ENCODE peak calls at places on chromosome 4, in eight cellular contexts. N is cardiac muscle cell; A is naive thymus-derived CD4-positive, alpha-beta T cell; J is upper lobe of right lung; G is mammary epithelial cell; X is fibroblast of lung; F is lower lobe of right lung; B is psoas muscle. E is an unnamed sample.

GRCh38 chr4:40731792-40732245 is 17.9 kb upstream of the NSUN7 start:
- DNase-seq in G (no peak), J (peak; percentile 68), N (peak; percentile 13), A (no peak), B (no peak), F (peak; percentile 59), X (no peak), E (peak; percentile 63)

GRCh38 chr4:147201016-147201415 is 255.4 kb upstream of the TTC29 start:
- DNase-seq in F (no peak), X (peak; percentile 6), N (no peak), B (no peak), G (no peak), J (no peak), A (no peak), E (no peak)

GRCh38 chr4:4200624-4201023 is 26.1 kb downstream of the OTOP1 start:
- DNase-seq in N (peak; percentile 3), F (no peak), G (no peak), J (no peak), B (no peak), A (no peak), X (no peak), E (no peak)

GRCh38 chr4:54654753-54655152 is 3.0 kb upstream of the KIT start:
- DNase-seq in N (no peak), G (no peak), F (no peak), A (no peak), J (no peak), B (no peak), X (no peak), E (no peak)

GRCh38 chr4:1731180-1731579 is 9.9 kb downstream of the TACC3 start:
- DNase-seq in J (no peak), A (no peak), F (no peak), B (no peak), G (peak; percentile 75), N (no peak), X (peak; percentile 77), E (peak; percentile 36)

GRCh38 chr4:141772838-141773237 is 136.5 kb downstream of the IL15 start:
- DNase-seq in X (no peak), N (no peak), J (no peak), A (no peak), B (no peak), F (no peak), G (no peak), E (no peak)

GRCh38 chr4:47068986-47069385 is 37.6 kb downstream of the GABRB1 start:
- DNase-seq in B (no peak), J (no peak), A (no peak), F (no peak), N (peak; percentile 23), X (peak; percentile 86), G (no peak), E (no peak)

GRCh38 chr4:88610771-88611170 is 18.5 kb downstream of the HERC3 start:
- DNase-seq in G (no peak), X (peak; percentile 90), F (no peak), A (no peak), B (peak; percentile 89), N (peak; percentile 47), J (no peak), E (peak; percentile 62)

GRCh38 chr4:1357356-1358248 is 10.6 kb downstream of the UVSSA start:
- DNase-seq in F (no peak), A (no peak), X (no peak), J (no peak), B (no peak), G (no peak), N (no peak), E (peak; percentile 11)

GRCh38 chr4:168560835-168561210 is 64.0 kb downstream of the PALLD start:
- DNase-seq in F (no peak), G (no peak), X (no peak), A (no peak), B (no peak), J (no peak), N (no peak), E (no peak)

GRCh38 chr4:154160925-154161324 is 330.7 kb downstream of the DCHS2 start:
- DNase-seq in X (peak; percentile 26), F (no peak), B (no peak), G (no peak), N (no peak), A (no peak), J (no peak), E (no peak)

GRCh38 chr4:121668368-121669162 is 28.2 kb downstream of the ANXA5 start:
- DNase-seq in A (no peak), N (peak; percentile 88), B (no peak), J (no peak), X (peak; percentile 99), G (peak; percentile 86), F (no peak), E (no peak)

GRCh38 chr4:139523076-139523475 is 32.9 kb downstream of the SETD7 start:
- DNase-seq in A (no peak), X (peak; percentile 34), B (no peak), N (peak; percentile 29), F (no peak), J (no peak), G (peak; percentile 32), E (no peak)

GRCh38 chr4:62454535-62454934 is 1254.4 kb downstream of the ADGRL3 start:
- DNase-seq in N (no peak), B (no peak), X (no peak), A (no peak), F (no peak), G (no peak), J (no peak), E (no peak)

GRCh38 chr4:150828159-150828558 is 186.9 kb downstream of the LRBA start:
- DNase-seq in X (no peak), G (no peak), A (peak; percentile 0), N (no peak), J (no peak), B (no peak), F (no peak), E (no peak)

GRCh38 chr4:140609548-140610425 is 41.0 kb upstream of the UCP1 start:
- DNase-seq in N (peak; percentile 64), X (peak; percentile 36), B (no peak), J (no peak), G (peak; percentile 45), F (no peak), A (peak; percentile 49), E (no peak)

GRCh38 chr4:17717301-17717700 is 64.1 kb downstream of the FAM184B start:
- DNase-seq in A (no peak), J (no peak), B (no peak), X (no peak), N (no peak), G (no peak), F (no peak), E (no peak)

DNA sequence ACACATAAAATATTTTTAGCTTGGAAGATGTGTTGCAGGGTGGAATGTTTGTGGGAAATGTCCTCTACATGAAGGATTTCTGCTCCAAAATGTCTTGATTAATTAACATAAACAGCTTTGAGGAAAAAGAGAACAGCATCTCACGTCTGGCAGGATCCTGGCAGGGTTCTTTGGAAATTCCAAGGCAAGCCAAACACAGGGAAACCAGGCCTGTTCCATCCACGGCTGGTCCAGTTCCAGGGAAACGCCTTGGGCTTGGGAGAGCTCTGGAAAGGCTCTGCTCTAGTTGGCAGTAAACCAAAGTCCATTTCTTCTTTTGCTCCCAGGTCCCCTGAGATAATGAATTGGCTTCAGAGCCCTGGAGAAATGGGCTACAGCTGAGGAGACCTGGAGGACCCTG is 42.4 kb upstream of the GAB1 start:
- DNase-seq in N (peak; percentile 85), F (peak; percentile 58), J (peak; percentile 68), X (peak; percentile 62), G (no peak), B (peak; percentile 83), A (no peak), E (peak; percentile 91)
- H3K4me1 ChIP-seq in N (no peaks in the 10 kb centered on the region), F (peaks cover 14% of the 10 kb centered on the region), J (no peaks in the 10 kb centered on the region), X (peaks cover 6% of the 10 kb centered on the region), G (peaks cover 32% of the 10 kb centered on the region), B (no peaks in the 10 kb centered on the region), A (no peaks in the 10 kb centered on the region), E (peaks cover 3% of the 10 kb centered on the region)

GRCh38 chr4:184392748-184393334 is 81.5 kb downstream of the IRF2 start:
- DNase-seq in J (no peak), A (no peak), G (no peak), F (no peak), B (no peak), X (no peak), N (no peak), E (no peak)

GRCh38 chr4:184395451-184395917 is 78.9 kb downstream of the IRF2 start:
- DNase-seq in J (no peak), F (no peak), G (no peak), A (no peak), X (no peak), B (no peak), N (no peak), E (no peak)

GRCh38 chr4:184389978-184390518 is 84.3 kb downstream of the IRF2 start:
- DNase-seq in X (no peak), G (no peak), F (no peak), A (no peak), N (no peak), J (no peak), B (no peak), E (no peak)

GRCh38 chr4:184396001-184396400 is 78.3 kb downstream of the IRF2 start:
- DNase-seq in X (no peak), N (no peak), J (no peak), B (peak; percentile 58), A (no peak), F (no peak), G (no peak), E (no peak)

DNA sequence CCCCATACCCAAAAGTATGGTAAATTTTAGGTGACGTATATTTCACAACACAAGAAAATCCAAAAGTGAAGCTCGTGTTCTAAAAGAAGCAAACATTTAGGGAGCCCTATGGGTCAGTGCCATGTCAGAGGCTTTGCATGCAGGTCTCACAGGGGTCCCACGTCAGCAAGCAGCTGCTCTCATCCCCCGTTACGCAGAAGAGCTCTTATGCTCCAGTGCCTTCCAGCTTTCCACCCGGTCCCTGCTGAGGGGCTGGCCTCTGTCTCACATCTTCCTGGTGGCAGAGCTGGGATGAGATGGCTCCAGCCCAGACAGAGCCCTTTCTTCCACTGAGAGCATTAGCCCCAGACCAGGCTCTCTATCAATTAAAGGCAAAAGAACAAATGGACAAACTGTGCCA is 82.0 kb downstream of the IRF2 start:
- DNase-seq in X (no peak), B (no peak), J (no peak), A (no peak), N (no peak), G (no peak), F (no peak), E (no peak)
- H3K4me1 ChIP-seq in X (no peaks in the 10 kb centered on the region), B (peaks cover 26% of the 10 kb centered on the region), J (peaks cover 12% of the 10 kb centered on the region), A (no peaks in the 10 kb centered on the region), N (peaks cover 11% of the 10 kb centered on the region), G (no peaks in the 10 kb centered on the region), F (peaks cover 31% of the 10 kb centered on the region), E (peaks cover 11% of the 10 kb centered on the region)

DNA sequence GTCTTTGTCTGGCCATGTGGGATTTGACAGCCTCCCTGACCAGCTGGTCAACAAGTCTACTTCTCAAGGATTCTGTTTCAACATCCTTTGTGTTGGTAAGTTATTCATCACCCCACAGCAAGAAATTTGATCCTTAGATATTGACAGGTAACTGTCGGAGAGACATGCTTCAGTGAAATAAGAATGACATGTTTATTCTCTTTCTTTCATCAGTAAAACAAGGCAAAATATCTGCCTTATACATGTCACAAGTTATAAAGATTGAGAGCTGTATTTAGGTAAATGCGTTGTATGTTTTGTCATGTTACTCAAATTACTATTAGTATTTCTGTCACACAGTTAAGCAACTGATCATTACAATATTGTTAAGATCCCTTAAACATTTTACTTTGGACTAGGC is 46.9 kb downstream of the SEPTIN11 start:
- DNase-seq in B (no peak), N (no peak), G (no peak), J (no peak), X (no peak), A (no peak), F (no peak), E (no peak)
- H3K4me1 ChIP-seq in B (peaks cover 20% of the 10 kb centered on the region), N (peaks cover 14% of the 10 kb centered on the region), G (no peaks in the 10 kb centered on the region), J (peaks cover 5% of the 10 kb centered on the region), X (peaks cover 19% of the 10 kb centered on the region), A (peaks cover 23% of the 10 kb centered on the region), F (peaks cover 6% of the 10 kb centered on the region), E (no peaks in the 10 kb centered on the region)

GRCh38 chr4:110613710-110614109 is 9.2 kb downstream of the PITX2 start:
- DNase-seq in B (no peak), G (no peak), X (no peak), A (no peak), F (no peak), N (no peak), J (no peak), E (no peak)
- H3K4me1 ChIP-seq in B (peaks cover 10% of the 10 kb centered on the region), G (no peaks in the 10 kb centered on the region), X (no peaks in the 10 kb centered on the region), A (no peaks in the 10 kb centered on the region), F (peaks cover 9% of the 10 kb centered on the region), N (peaks cover 13% of the 10 kb centered on the region), J (peaks cover 6% of the 10 kb centered on the region), E (no peaks in the 10 kb centered on the region)

E was measured in right cardiac atrium.